ENCODE peak calls at places on chromosomes 6 and 20, in five cellular contexts. One of them, this sample, is unnamed.

GRCh38 chr6:125188037-125188436 is 34.5 kb downstream of the TPD52L1 start:
- DNase-seq in activated CD4-positive, alpha-beta memory T cell treated with anti-CD3 and anti-CD28 coated beads, Interleukin-2, amount 10 ng/mL, durations not matched to agents 7 days and 5 days: no peak
- DNase-seq in endothelial cell: no peak
- DNase-seq in natural killer cell: no peak
- DNase-seq in ureter: no peak
- DNase-seq in this sample: no peak

GRCh38 chr6:116556065-116556464 is 2.5 kb downstream of the CALHM4 start:
- DNase-seq in activated CD4-positive, alpha-beta memory T cell treated with anti-CD3 and anti-CD28 coated beads, Interleukin-2, amount 10 ng/mL, durations not matched to agents 7 days and 5 days: no peak
- DNase-seq in endothelial cell: no peak
- DNase-seq in natural killer cell: no peak
- DNase-seq in ureter: no peak
- DNase-seq in this sample: no peak

GRCh38 chr20:10297223-10297622 is 78.6 kb downstream of the SNAP25 start:
- DNase-seq in activated CD4-positive, alpha-beta memory T cell treated with anti-CD3 and anti-CD28 coated beads, Interleukin-2, amount 10 ng/mL, durations not matched to agents 7 days and 5 days: no peak
- DNase-seq in endothelial cell: no peak
- DNase-seq in natural killer cell: no peak
- DNase-seq in ureter: no peak
- DNase-seq in this sample: no peak

GRCh38 chr6:1726341-1726763 is 116.6 kb downstream of the FOXC1 start:
- DNase-seq in activated CD4-positive, alpha-beta memory T cell treated with anti-CD3 and anti-CD28 coated beads, Interleukin-2, amount 10 ng/mL, durations not matched to agents 7 days and 5 days: no peak
- DNase-seq in endothelial cell: no peak
- DNase-seq in natural killer cell: no peak
- DNase-seq in ureter: no peak
- DNase-seq in this sample: no peak

GRCh38 chr6:132466952-132467351 is 46.0 kb downstream of the STX7 start:
- DNase-seq in activated CD4-positive, alpha-beta memory T cell treated with anti-CD3 and anti-CD28 coated beads, Interleukin-2, amount 10 ng/mL, durations not matched to agents 7 days and 5 days: no peak
- DNase-seq in endothelial cell: no peak
- DNase-seq in natural killer cell: no peak
- DNase-seq in ureter: no peak
- DNase-seq in this sample: no peak

GRCh38 chr6:127516676-127517273 is 2.4 kb downstream of the MTCL3 start:
- DNase-seq in activated CD4-positive, alpha-beta memory T cell treated with anti-CD3 and anti-CD28 coated beads, Interleukin-2, amount 10 ng/mL, durations not matched to agents 7 days and 5 days: peak
- DNase-seq in endothelial cell: peak
- DNase-seq in natural killer cell: no peak
- DNase-seq in ureter: no peak
- DNase-seq in this sample: peak

GRCh38 chr20:48667889-48668413 is 159.8 kb downstream of the PREX1 start:
- DNase-seq in activated CD4-positive, alpha-beta memory T cell treated with anti-CD3 and anti-CD28 coated beads, Interleukin-2, amount 10 ng/mL, durations not matched to agents 7 days and 5 days: no peak
- DNase-seq in endothelial cell: no peak
- DNase-seq in natural killer cell: no peak
- DNase-seq in ureter: no peak
- DNase-seq in this sample: no peak

GRCh38 chr6:33416386-33417126 is 1.4 kb downstream of the CUTA start:
- DNase-seq in activated CD4-positive, alpha-beta memory T cell treated with anti-CD3 and anti-CD28 coated beads, Interleukin-2, amount 10 ng/mL, durations not matched to agents 7 days and 5 days: no peak
- DNase-seq in endothelial cell: no peak
- DNase-seq in natural killer cell: no peak
- DNase-seq in ureter: no peak
- DNase-seq in this sample: no peak

GRCh38 chr6:41187924-41188886 is 12.7 kb downstream of the TREML2 start:
- DNase-seq in activated CD4-positive, alpha-beta memory T cell treated with anti-CD3 and anti-CD28 coated beads, Interleukin-2, amount 10 ng/mL, durations not matched to agents 7 days and 5 days: no peak
- DNase-seq in endothelial cell: no peak
- DNase-seq in natural killer cell: no peak
- DNase-seq in ureter: no peak
- DNase-seq in this sample: no peak

GRCh38 chr20:51104960-51105460 is 82.1 kb upstream of the KCNG1 start:
- DNase-seq in activated CD4-positive, alpha-beta memory T cell treated with anti-CD3 and anti-CD28 coated beads, Interleukin-2, amount 10 ng/mL, durations not matched to agents 7 days and 5 days: no peak
- DNase-seq in endothelial cell: no peak
- DNase-seq in natural killer cell: no peak
- DNase-seq in ureter: no peak
- DNase-seq in this sample: no peak

GRCh38 chr6:148881593-148882311 is 134.9 kb downstream of the UST start:
- DNase-seq in activated CD4-positive, alpha-beta memory T cell treated with anti-CD3 and anti-CD28 coated beads, Interleukin-2, amount 10 ng/mL, durations not matched to agents 7 days and 5 days: no peak
- DNase-seq in endothelial cell: no peak
- DNase-seq in natural killer cell: no peak
- DNase-seq in ureter: no peak
- DNase-seq in this sample: no peak

GRCh38 chr6:35777356-35778102 is 1.1 kb downstream of the CLPSL2 start:
- DNase-seq in activated CD4-positive, alpha-beta memory T cell treated with anti-CD3 and anti-CD28 coated beads, Interleukin-2, amount 10 ng/mL, durations not matched to agents 7 days and 5 days: no peak
- DNase-seq in endothelial cell: no peak
- DNase-seq in natural killer cell: no peak
- DNase-seq in ureter: no peak
- DNase-seq in this sample: no peak

GRCh38 chr20:57718490-57719009 is 8.7 kb upstream of the PMEPA1 start:
- DNase-seq in activated CD4-positive, alpha-beta memory T cell treated with anti-CD3 and anti-CD28 coated beads, Interleukin-2, amount 10 ng/mL, durations not matched to agents 7 days and 5 days: peak
- DNase-seq in endothelial cell: peak
- DNase-seq in natural killer cell: peak
- DNase-seq in ureter: peak
- DNase-seq in this sample: peak

GRCh38 chr6:170265655-170266054 is 25.2 kb downstream of the DLL1 start:
- DNase-seq in activated CD4-positive, alpha-beta memory T cell treated with anti-CD3 and anti-CD28 coated beads, Interleukin-2, amount 10 ng/mL, durations not matched to agents 7 days and 5 days: no peak
- DNase-seq in endothelial cell: no peak
- DNase-seq in natural killer cell: no peak
- DNase-seq in ureter: no peak
- DNase-seq in this sample: no peak

GRCh38 chr6:11772109-11772830 is 6.3 kb downstream of the ADTRP start:
- DNase-seq in activated CD4-positive, alpha-beta memory T cell treated with anti-CD3 and anti-CD28 coated beads, Interleukin-2, amount 10 ng/mL, durations not matched to agents 7 days and 5 days: no peak
- DNase-seq in endothelial cell: no peak
- DNase-seq in natural killer cell: no peak
- DNase-seq in ureter: no peak
- DNase-seq in this sample: no peak

GRCh38 chr6:155943635-155944034 is 488.0 kb upstream of the NOX3 start:
- DNase-seq in activated CD4-positive, alpha-beta memory T cell treated with anti-CD3 and anti-CD28 coated beads, Interleukin-2, amount 10 ng/mL, durations not matched to agents 7 days and 5 days: no peak
- DNase-seq in endothelial cell: no peak
- DNase-seq in natural killer cell: no peak
- DNase-seq in ureter: no peak
- DNase-seq in this sample: no peak

GRCh38 chr6:43887340-43887858 is 117.4 kb downstream of the VEGFA start:
- DNase-seq in activated CD4-positive, alpha-beta memory T cell treated with anti-CD3 and anti-CD28 coated beads, Interleukin-2, amount 10 ng/mL, durations not matched to agents 7 days and 5 days: no peak
- DNase-seq in endothelial cell: no peak
- DNase-seq in natural killer cell: no peak
- DNase-seq in ureter: no peak
- DNase-seq in this sample: no peak